ENCODE peak calls at places on chromosomes 12 and 14, in eight cellular contexts. One of them, this sample, is unnamed.

GRCh38 chr14:100105357-100106169 is 40.3 kb downstream of the EVL start:
- DNase-seq in hepatic stellate cell: no peak
- DNase-seq in EH: peak; percentile 32
- DNase-seq in anterior cingulate cortex: no peak
- DNase-seq in germinal center: no peak
- DNase-seq in choroid plexus epithelial cell: no peak
- DNase-seq in activated CD4-positive, alpha-beta T cell treated with anti-CD3 and anti-CD28 coated beads for 48 hours: no peak
- DNase-seq in Daoy: no peak
- DNase-seq in this sample: no peak

GRCh38 chr14:63088865-63089264 is 43.6 kb upstream of the KCNH5 start:
- DNase-seq in hepatic stellate cell: no peak
- DNase-seq in EH: no peak
- DNase-seq in anterior cingulate cortex: no peak
- DNase-seq in germinal center: no peak
- DNase-seq in choroid plexus epithelial cell: no peak
- DNase-seq in activated CD4-positive, alpha-beta T cell treated with anti-CD3 and anti-CD28 coated beads for 48 hours: no peak
- DNase-seq in Daoy: no peak
- DNase-seq in this sample: no peak

GRCh38 chr14:53412819-53413664 is 259.9 kb upstream of the DDHD1 start:
- DNase-seq in hepatic stellate cell: no peak
- DNase-seq in EH: peak; percentile 35
- DNase-seq in anterior cingulate cortex: no peak
- DNase-seq in germinal center: no peak
- DNase-seq in choroid plexus epithelial cell: peak; percentile 41
- DNase-seq in activated CD4-positive, alpha-beta T cell treated with anti-CD3 and anti-CD28 coated beads for 48 hours: no peak
- DNase-seq in Daoy: no peak
- DNase-seq in this sample: no peak

GRCh38 chr12:127230843-127231260 is 1036.1 kb upstream of the TMEM132C start:
- DNase-seq in hepatic stellate cell: peak; percentile 19
- DNase-seq in EH: peak; percentile 98
- DNase-seq in anterior cingulate cortex: no peak
- DNase-seq in germinal center: no peak
- DNase-seq in choroid plexus epithelial cell: peak; percentile 93
- DNase-seq in activated CD4-positive, alpha-beta T cell treated with anti-CD3 and anti-CD28 coated beads for 48 hours: peak; percentile 6
- DNase-seq in Daoy: peak; percentile 94
- DNase-seq in this sample: no peak

GRCh38 chr12:108201808-108202207 is 72.7 kb downstream of the WSCD2 start:
- DNase-seq in hepatic stellate cell: no peak
- DNase-seq in EH: no peak
- DNase-seq in anterior cingulate cortex: no peak
- DNase-seq in germinal center: no peak
- DNase-seq in choroid plexus epithelial cell: no peak
- DNase-seq in activated CD4-positive, alpha-beta T cell treated with anti-CD3 and anti-CD28 coated beads for 48 hours: no peak
- DNase-seq in Daoy: no peak
- DNase-seq in this sample: no peak

GRCh38 chr12:4857472-4858291 is 52.0 kb upstream of the KCNA1 start:
- DNase-seq in hepatic stellate cell: peak; percentile 78
- DNase-seq in EH: peak; percentile 72
- DNase-seq in anterior cingulate cortex: peak; percentile 61
- DNase-seq in germinal center: peak; percentile 74
- DNase-seq in choroid plexus epithelial cell: peak; percentile 80
- DNase-seq in activated CD4-positive, alpha-beta T cell treated with anti-CD3 and anti-CD28 coated beads for 48 hours: peak; percentile 86
- DNase-seq in Daoy: peak; percentile 69
- DNase-seq in this sample: peak; percentile 94

GRCh38 chr12:25692115-25693035 is 139.3 kb upstream of the LMNTD1 start:
- DNase-seq in hepatic stellate cell: no peak
- DNase-seq in EH: peak; percentile 77
- DNase-seq in anterior cingulate cortex: no peak
- DNase-seq in germinal center: no peak
- DNase-seq in choroid plexus epithelial cell: peak; percentile 92
- DNase-seq in activated CD4-positive, alpha-beta T cell treated with anti-CD3 and anti-CD28 coated beads for 48 hours: no peak
- DNase-seq in Daoy: peak; percentile 69
- DNase-seq in this sample: no peak

GRCh38 chr12:94171595-94171930 is 23.2 kb downstream of the PLXNC1 start:
- DNase-seq in hepatic stellate cell: no peak
- DNase-seq in EH: peak; percentile 76
- DNase-seq in anterior cingulate cortex: no peak
- DNase-seq in germinal center: no peak
- DNase-seq in choroid plexus epithelial cell: peak; percentile 50
- DNase-seq in activated CD4-positive, alpha-beta T cell treated with anti-CD3 and anti-CD28 coated beads for 48 hours: no peak
- DNase-seq in Daoy: peak; percentile 75
- DNase-seq in this sample: no peak

GRCh38 chr14:47044841-47045240 is 393.3 kb upstream of the RPL10L start:
- DNase-seq in hepatic stellate cell: no peak
- DNase-seq in EH: no peak
- DNase-seq in anterior cingulate cortex: no peak
- DNase-seq in germinal center: no peak
- DNase-seq in choroid plexus epithelial cell: peak; percentile 13
- DNase-seq in activated CD4-positive, alpha-beta T cell treated with anti-CD3 and anti-CD28 coated beads for 48 hours: no peak
- DNase-seq in Daoy: no peak
- DNase-seq in this sample: no peak

GRCh38 chr12:110600254-110600653 is 13.7 kb upstream of the TCTN1 start:
- DNase-seq in hepatic stellate cell: peak; percentile 33
- DNase-seq in EH: peak; percentile 64
- DNase-seq in anterior cingulate cortex: no peak
- DNase-seq in germinal center: peak; percentile 48
- DNase-seq in choroid plexus epithelial cell: peak; percentile 80
- DNase-seq in activated CD4-positive, alpha-beta T cell treated with anti-CD3 and anti-CD28 coated beads for 48 hours: no peak
- DNase-seq in Daoy: peak; percentile 18
- DNase-seq in this sample: no peak

GRCh38 chr12:57195655-57196371 is 20.8 kb upstream of the NXPH4 start:
- DNase-seq in hepatic stellate cell: no peak
- DNase-seq in EH: no peak
- DNase-seq in anterior cingulate cortex: no peak
- DNase-seq in germinal center: no peak
- DNase-seq in choroid plexus epithelial cell: no peak
- DNase-seq in activated CD4-positive, alpha-beta T cell treated with anti-CD3 and anti-CD28 coated beads for 48 hours: no peak
- DNase-seq in Daoy: peak; percentile 35
- DNase-seq in this sample: no peak

GRCh38 chr12:45483571-45483970 is 245.9 kb upstream of the ARID2 start:
- DNase-seq in hepatic stellate cell: no peak
- DNase-seq in EH: peak; percentile 6
- DNase-seq in anterior cingulate cortex: no peak
- DNase-seq in germinal center: no peak
- DNase-seq in choroid plexus epithelial cell: peak; percentile 19
- DNase-seq in activated CD4-positive, alpha-beta T cell treated with anti-CD3 and anti-CD28 coated beads for 48 hours: no peak
- DNase-seq in Daoy: no peak
- DNase-seq in this sample: no peak